ENCODE peak calls at places on chromosomes 12 and 14, in ten cellular contexts. One of them, this sample, is unnamed.

GRCh38 chr12:43285248-43285647 is 266.8 kb downstream of the ADAMTS20 start:
- DNase-seq in K562: no peak
- DNase-seq in heart right ventricle: no peak
- DNase-seq in heart left ventricle: no peak
- DNase-seq in AG10803: peak
- DNase-seq in ovary: no peak
- DNase-seq in A549: no peak
- DNase-seq in IMR-90: peak
- DNase-seq in foreskin fibroblast: peak
- DNase-seq in lower lobe of right lung: no peak
- DNase-seq in this sample: peak

GRCh38 chr12:71641390-71641789 is 22.3 kb downstream of the ZFC3H1 start:
- DNase-seq in K562: peak
- DNase-seq in heart right ventricle: no peak
- DNase-seq in heart left ventricle: no peak
- DNase-seq in AG10803: no peak
- DNase-seq in ovary: no peak
- DNase-seq in A549: no peak
- DNase-seq in IMR-90: no peak
- DNase-seq in foreskin fibroblast: no peak
- DNase-seq in lower lobe of right lung: no peak
- DNase-seq in this sample: no peak

GRCh38 chr12:89472508-89472907 is 52.1 kb downstream of the GALNT4 start:
- DNase-seq in K562: no peak
- DNase-seq in heart right ventricle: no peak
- DNase-seq in heart left ventricle: no peak
- DNase-seq in AG10803: peak
- DNase-seq in ovary: no peak
- DNase-seq in A549: no peak
- DNase-seq in IMR-90: peak
- DNase-seq in foreskin fibroblast: peak
- DNase-seq in lower lobe of right lung: no peak
- DNase-seq in this sample: peak

GRCh38 chr12:53219956-53220856 is 11.8 kb downstream of the RARG start:
- DNase-seq in K562: peak
- DNase-seq in heart right ventricle: no peak
- DNase-seq in heart left ventricle: peak
- DNase-seq in AG10803: peak
- DNase-seq in ovary: peak
- DNase-seq in A549: peak
- DNase-seq in IMR-90: peak
- DNase-seq in foreskin fibroblast: peak
- DNase-seq in lower lobe of right lung: peak
- DNase-seq in this sample: peak

GRCh38 chr14:90302529-90303303 is 29.0 kb downstream of the NRDE2 start:
- DNase-seq in K562: no peak
- DNase-seq in heart right ventricle: no peak
- DNase-seq in heart left ventricle: no peak
- DNase-seq in AG10803: no peak
- DNase-seq in ovary: no peak
- DNase-seq in A549: no peak
- DNase-seq in IMR-90: no peak
- DNase-seq in foreskin fibroblast: no peak
- DNase-seq in lower lobe of right lung: no peak
- DNase-seq in this sample: no peak

GRCh38 chr12:32030151-32030550 is 70.9 kb downstream of the RESF1 start:
- DNase-seq in K562: no peak
- DNase-seq in heart right ventricle: no peak
- DNase-seq in heart left ventricle: no peak
- DNase-seq in AG10803: no peak
- DNase-seq in ovary: no peak
- DNase-seq in A549: no peak
- DNase-seq in IMR-90: no peak
- DNase-seq in foreskin fibroblast: no peak
- DNase-seq in lower lobe of right lung: no peak
- DNase-seq in this sample: no peak

GRCh38 chr12:132029503-132030300 is 80.0 kb downstream of the EP400 start:
- DNase-seq in K562: no peak
- DNase-seq in heart right ventricle: no peak
- DNase-seq in heart left ventricle: no peak
- DNase-seq in AG10803: no peak
- DNase-seq in ovary: no peak
- DNase-seq in A549: no peak
- DNase-seq in IMR-90: no peak
- DNase-seq in foreskin fibroblast: no peak
- DNase-seq in lower lobe of right lung: peak
- DNase-seq in this sample: no peak

GRCh38 chr14:76958975-76959710 is 69.4 kb downstream of the IRF2BPL start:
- DNase-seq in K562: peak
- DNase-seq in heart right ventricle: peak
- DNase-seq in heart left ventricle: peak
- DNase-seq in AG10803: no peak
- DNase-seq in ovary: no peak
- DNase-seq in A549: no peak
- DNase-seq in IMR-90: peak
- DNase-seq in foreskin fibroblast: peak
- DNase-seq in lower lobe of right lung: no peak
- DNase-seq in this sample: peak

GRCh38 chr14:26187996-26188605 is 409.7 kb downstream of the NOVA1 start:
- DNase-seq in K562: no peak
- DNase-seq in heart right ventricle: no peak
- DNase-seq in heart left ventricle: no peak
- DNase-seq in AG10803: peak
- DNase-seq in ovary: no peak
- DNase-seq in A549: no peak
- DNase-seq in IMR-90: no peak
- DNase-seq in foreskin fibroblast: peak
- DNase-seq in lower lobe of right lung: no peak
- DNase-seq in this sample: no peak

GRCh38 chr12:120213758-120214157 is 12.8 kb upstream of the RPLP0 start:
- DNase-seq in K562: no peak
- DNase-seq in heart right ventricle: no peak
- DNase-seq in heart left ventricle: no peak
- DNase-seq in AG10803: no peak
- DNase-seq in ovary: no peak
- DNase-seq in A549: no peak
- DNase-seq in IMR-90: no peak
- DNase-seq in foreskin fibroblast: no peak
- DNase-seq in lower lobe of right lung: no peak
- DNase-seq in this sample: no peak

GRCh38 chr14:99188721-99189120 is 83.3 kb downstream of the BCL11B start:
- DNase-seq in K562: peak
- DNase-seq in heart right ventricle: no peak
- DNase-seq in heart left ventricle: no peak
- DNase-seq in AG10803: no peak
- DNase-seq in ovary: no peak
- DNase-seq in A549: no peak
- DNase-seq in IMR-90: no peak
- DNase-seq in foreskin fibroblast: no peak
- DNase-seq in lower lobe of right lung: no peak
- DNase-seq in this sample: no peak
- TF ChIP-seq CTCF in K562: no peak
- TF ChIP-seq CTCF in heart right ventricle: no peak
- TF ChIP-seq CTCF in heart left ventricle: no peak
- TF ChIP-seq CTCF in AG10803: peak
- TF ChIP-seq CTCF in ovary: no peak
- TF ChIP-seq CTCF in A549: no peak
- TF ChIP-seq CTCF in IMR-90: no peak
- TF ChIP-seq CTCF in foreskin fibroblast: no peak
- TF ChIP-seq CTCF in lower lobe of right lung: no peak
- TF ChIP-seq CTCF in this sample: peak

GRCh38 chr12:130945793-130946492 is 7.8 kb upstream of the ADGRD1 start:
- DNase-seq in K562: no peak
- DNase-seq in heart right ventricle: no peak
- DNase-seq in heart left ventricle: no peak
- DNase-seq in AG10803: peak
- DNase-seq in ovary: no peak
- DNase-seq in A549: no peak
- DNase-seq in IMR-90: no peak
- DNase-seq in foreskin fibroblast: no peak
- DNase-seq in lower lobe of right lung: no peak
- DNase-seq in this sample: no peak

GRCh38 chr12:130949806-130950205 is 3.9 kb upstream of the ADGRD1 start:
- DNase-seq in K562: no peak
- DNase-seq in heart right ventricle: no peak
- DNase-seq in heart left ventricle: no peak
- DNase-seq in AG10803: no peak
- DNase-seq in ovary: no peak
- DNase-seq in A549: no peak
- DNase-seq in IMR-90: no peak
- DNase-seq in foreskin fibroblast: no peak
- DNase-seq in lower lobe of right lung: no peak
- DNase-seq in this sample: no peak

GRCh38 chr12:130948136-130948535 is 5.6 kb upstream of the ADGRD1 start:
- DNase-seq in K562: no peak
- DNase-seq in heart right ventricle: no peak
- DNase-seq in heart left ventricle: no peak
- DNase-seq in AG10803: no peak
- DNase-seq in ovary: no peak
- DNase-seq in A549: no peak
- DNase-seq in IMR-90: no peak
- DNase-seq in foreskin fibroblast: no peak
- DNase-seq in lower lobe of right lung: no peak
- DNase-seq in this sample: no peak

GRCh38 chr12:130947028-130947427 is 6.7 kb upstream of the ADGRD1 start:
- DNase-seq in K562: no peak
- DNase-seq in heart right ventricle: no peak
- DNase-seq in heart left ventricle: no peak
- DNase-seq in AG10803: no peak
- DNase-seq in ovary: no peak
- DNase-seq in A549: no peak
- DNase-seq in IMR-90: no peak
- DNase-seq in foreskin fibroblast: no peak
- DNase-seq in lower lobe of right lung: no peak
- DNase-seq in this sample: no peak

DNA sequence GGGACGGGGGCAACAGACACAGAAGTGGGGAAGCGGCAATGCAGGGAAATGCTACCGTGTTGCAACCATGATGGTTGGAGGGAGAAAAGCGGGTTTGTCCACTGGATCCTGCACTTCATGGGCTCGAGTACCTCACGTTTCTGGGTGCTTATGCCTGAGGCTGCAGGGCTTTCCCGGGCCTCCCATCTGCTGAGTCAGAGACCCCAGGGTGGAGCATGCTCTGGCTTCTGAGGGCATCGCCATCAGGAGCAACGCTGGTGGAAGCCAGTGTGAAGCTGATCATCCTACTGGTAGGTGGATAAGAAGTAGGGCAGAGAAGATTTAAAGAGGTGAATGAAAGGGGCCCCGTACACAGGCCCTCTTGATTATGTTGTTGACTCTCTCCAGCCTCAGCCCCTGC is 5.0 kb upstream of the ADGRD1 start:
- DNase-seq in K562: no peak
- DNase-seq in heart right ventricle: no peak
- DNase-seq in heart left ventricle: no peak
- DNase-seq in AG10803: no peak
- DNase-seq in ovary: no peak
- DNase-seq in A549: no peak
- DNase-seq in IMR-90: no peak
- DNase-seq in foreskin fibroblast: no peak
- DNase-seq in lower lobe of right lung: no peak
- DNase-seq in this sample: no peak
- H3K4me3 ChIP-seq in K562: no peak
- H3K4me3 ChIP-seq in heart right ventricle: no peak
- H3K4me3 ChIP-seq in heart left ventricle: no peak
- H3K4me3 ChIP-seq in AG10803: no peak
- H3K4me3 ChIP-seq in ovary: no peak
- H3K4me3 ChIP-seq in A549: no peak
- H3K4me3 ChIP-seq in IMR-90: no peak
- H3K4me3 ChIP-seq in foreskin fibroblast: no peak
- H3K4me3 ChIP-seq in lower lobe of right lung: no peak
- H3K4me3 ChIP-seq in this sample: no peak

GRCh38 chr14:50529288-50530179 is 2.8 kb downstream of the MAP4K5 start:
- DNase-seq in K562: no peak
- DNase-seq in heart right ventricle: no peak
- DNase-seq in heart left ventricle: no peak
- DNase-seq in AG10803: no peak
- DNase-seq in ovary: no peak
- DNase-seq in A549: no peak
- DNase-seq in IMR-90: peak
- DNase-seq in foreskin fibroblast: peak
- DNase-seq in lower lobe of right lung: no peak
- DNase-seq in this sample: no peak
- TF ChIP-seq CTCF in K562: no peak
- TF ChIP-seq CTCF in heart right ventricle: no peak
- TF ChIP-seq CTCF in heart left ventricle: no peak
- TF ChIP-seq CTCF in AG10803: no peak
- TF ChIP-seq CTCF in ovary: no peak
- TF ChIP-seq CTCF in A549: no peak
- TF ChIP-seq CTCF in IMR-90: no peak
- TF ChIP-seq CTCF in foreskin fibroblast: no peak
- TF ChIP-seq CTCF in lower lobe of right lung: no peak
- TF ChIP-seq CTCF in this sample: no peak

GRCh38 chr12:6165418-6165817 is 34.8 kb upstream of the CD9 start:
- DNase-seq in K562: no peak
- DNase-seq in heart right ventricle: no peak
- DNase-seq in heart left ventricle: no peak
- DNase-seq in AG10803: peak
- DNase-seq in ovary: no peak
- DNase-seq in A549: no peak
- DNase-seq in IMR-90: peak
- DNase-seq in foreskin fibroblast: peak
- DNase-seq in lower lobe of right lung: no peak
- DNase-seq in this sample: no peak

GRCh38 chr12:6169107-6169440 is 31.1 kb upstream of the CD9 start:
- DNase-seq in K562: no peak
- DNase-seq in heart right ventricle: no peak
- DNase-seq in heart left ventricle: no peak
- DNase-seq in AG10803: no peak
- DNase-seq in ovary: no peak
- DNase-seq in A549: no peak
- DNase-seq in IMR-90: no peak
- DNase-seq in foreskin fibroblast: no peak
- DNase-seq in lower lobe of right lung: no peak
- DNase-seq in this sample: no peak

GRCh38 chr12:6163554-6164060 is 36.6 kb upstream of the CD9 start:
- DNase-seq in K562: no peak
- DNase-seq in heart right ventricle: no peak
- DNase-seq in heart left ventricle: no peak
- DNase-seq in AG10803: no peak
- DNase-seq in ovary: no peak
- DNase-seq in A549: no peak
- DNase-seq in IMR-90: no peak
- DNase-seq in foreskin fibroblast: no peak
- DNase-seq in lower lobe of right lung: no peak
- DNase-seq in this sample: no peak

GRCh38 chr12:6167327-6168280 is 32.6 kb upstream of the CD9 start:
- DNase-seq in K562: peak
- DNase-seq in heart right ventricle: peak
- DNase-seq in heart left ventricle: peak
- DNase-seq in AG10803: peak
- DNase-seq in ovary: no peak
- DNase-seq in A549: peak
- DNase-seq in IMR-90: peak
- DNase-seq in foreskin fibroblast: peak
- DNase-seq in lower lobe of right lung: peak
- DNase-seq in this sample: peak

DNA sequence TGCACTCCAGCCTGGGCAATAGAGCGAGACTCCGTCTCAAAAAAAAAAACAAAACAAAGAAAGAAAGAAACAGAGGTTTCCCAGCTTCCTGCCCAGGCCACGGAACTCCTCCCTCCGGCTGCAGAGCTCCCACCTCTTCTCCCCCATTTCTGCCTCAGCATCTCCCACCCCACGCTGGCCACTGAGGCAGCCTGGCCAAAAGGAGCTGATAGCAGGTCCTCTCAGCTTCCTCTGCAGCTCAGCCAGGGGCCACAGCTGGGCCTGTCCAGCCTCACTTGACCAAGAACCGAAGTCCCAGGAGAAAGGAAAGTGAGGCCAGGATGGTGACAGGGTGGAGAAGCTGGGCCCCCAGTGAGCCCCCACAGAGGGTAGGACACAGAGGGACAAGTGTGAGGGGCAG is 33.4 kb upstream of the CD9 start:
- DNase-seq in K562: no peak
- DNase-seq in heart right ventricle: no peak
- DNase-seq in heart left ventricle: no peak
- DNase-seq in AG10803: no peak
- DNase-seq in ovary: no peak
- DNase-seq in A549: no peak
- DNase-seq in IMR-90: no peak
- DNase-seq in foreskin fibroblast: no peak
- DNase-seq in lower lobe of right lung: no peak
- DNase-seq in this sample: no peak
- H3K4me3 ChIP-seq in K562: no peak
- H3K4me3 ChIP-seq in heart right ventricle: no peak
- H3K4me3 ChIP-seq in heart left ventricle: no peak
- H3K4me3 ChIP-seq in AG10803: no peak
- H3K4me3 ChIP-seq in ovary: no peak
- H3K4me3 ChIP-seq in A549: no peak
- H3K4me3 ChIP-seq in IMR-90: no peak
- H3K4me3 ChIP-seq in foreskin fibroblast: no peak
- H3K4me3 ChIP-seq in lower lobe of right lung: no peak
- H3K4me3 ChIP-seq in this sample: no peak

This sample was measured in astrocyte of the spinal cord.